ENCODE peak calls at places on chromosomes 7 and 10, in five cellular contexts. T is GM12865, H is AG10803, Z is AG09319, J is upper lobe of right lung. S is an unnamed sample.

GRCh38 chr7:158329686-158330085 is 257.9 kb downstream of the PTPRN2 start:
- DNase-seq in T (no peak), H (no peak), Z (no peak), J (no peak), S (no peak)

GRCh38 chr10:84221916-84222315 is 3.4 kb downstream of the LRIT2 start:
- DNase-seq in J (no peak), T (no peak), H (no peak), Z (no peak), S (no peak)

GRCh38 chr10:124039432-124040086 is 53.8 kb downstream of the CHST15 start:
- DNase-seq in H (peak; percentile 3), Z (no peak), J (no peak), T (no peak), S (no peak)

GRCh38 chr7:16345979-16346958 is 75.1 kb downstream of the CRPPA start:
- DNase-seq in Z (no peak), J (no peak), H (peak; percentile 85), T (no peak), S (no peak)

GRCh38 chr10:62471718-62472117 is 97.5 kb downstream of the ZNF365 start:
- DNase-seq in Z (no peak), T (no peak), H (peak; percentile 48), J (no peak), S (no peak)

GRCh38 chr7:132709971-132710567 is 133.8 kb upstream of the PLXNA4 start:
- DNase-seq in J (no peak), Z (no peak), T (peak; percentile 31), H (peak; percentile 42), S (peak; percentile 34)

GRCh38 chr7:151167197-151167911 is at the start of gene GBX1:
- DNase-seq in H (no peak), J (peak; percentile 66), T (no peak), Z (no peak), S (no peak)

GRCh38 chr7:11449316-11449715 is 382.7 kb downstream of the THSD7A start:
- DNase-seq in T (no peak), J (no peak), H (no peak), Z (no peak), S (no peak)

GRCh38 chr7:50119815-50120637 is 27.0 kb upstream of the ZPBP start:
- DNase-seq in H (no peak), Z (no peak), J (no peak), T (peak; percentile 58), S (peak; percentile 64)

GRCh38 chr7:117800841-117801240 is 72.4 kb downstream of the CTTNBP2 start:
- DNase-seq in T (no peak), Z (no peak), J (no peak), H (no peak), S (no peak)

GRCh38 chr7:23471090-23471859 is 984 bp upstream of the IGF2BP3 start:
- DNase-seq in H (no peak), T (peak; percentile 95), J (no peak), Z (no peak), S (peak; percentile 48)

GRCh38 chr7:76315372-76315771 is 12.9 kb downstream of the HSPB1 start:
- DNase-seq in H (no peak), T (no peak), J (no peak), Z (no peak), S (peak; percentile 34)
- TF ChIP-seq CTCF in H (no peak), T (no peak), J (no peak), Z (no peak), S (no peak)

DNA sequence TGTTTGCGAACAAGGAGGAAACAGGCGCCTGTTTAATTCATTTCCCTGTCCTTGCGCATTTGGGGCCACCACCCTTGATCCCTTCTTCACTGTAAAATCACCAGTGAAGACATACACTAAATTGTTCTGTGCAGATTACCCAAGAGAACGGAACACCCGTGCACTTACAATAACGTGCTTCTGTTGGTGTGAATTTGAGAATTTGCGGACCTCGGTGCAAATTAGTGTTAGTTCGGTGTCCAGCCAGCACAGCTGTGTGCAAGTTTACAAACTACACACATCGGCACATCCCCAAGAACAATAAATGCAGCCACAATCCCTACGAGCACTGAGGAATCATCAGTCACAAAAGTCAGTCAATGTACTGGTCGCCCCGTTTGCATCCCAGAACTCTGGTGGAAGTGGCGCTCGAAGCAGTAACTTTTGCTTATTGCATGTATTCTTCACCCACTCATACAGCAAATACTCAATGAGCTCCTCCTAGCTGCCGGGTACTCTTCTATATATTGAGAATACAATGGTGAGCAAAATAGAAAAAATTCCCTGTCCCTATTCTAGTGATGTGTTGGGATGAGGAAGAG is 791 bp upstream of the CNOT4 start:
- DNase-seq in J (no peak), H (peak; percentile 33), Z (no peak), T (peak; percentile 9), S (peak; percentile 4)
- TF ChIP-seq CTCF in J (no peak), H (peak; percentile 46), Z (peak; percentile 30), T (no peak), S (no peak)

DNA sequence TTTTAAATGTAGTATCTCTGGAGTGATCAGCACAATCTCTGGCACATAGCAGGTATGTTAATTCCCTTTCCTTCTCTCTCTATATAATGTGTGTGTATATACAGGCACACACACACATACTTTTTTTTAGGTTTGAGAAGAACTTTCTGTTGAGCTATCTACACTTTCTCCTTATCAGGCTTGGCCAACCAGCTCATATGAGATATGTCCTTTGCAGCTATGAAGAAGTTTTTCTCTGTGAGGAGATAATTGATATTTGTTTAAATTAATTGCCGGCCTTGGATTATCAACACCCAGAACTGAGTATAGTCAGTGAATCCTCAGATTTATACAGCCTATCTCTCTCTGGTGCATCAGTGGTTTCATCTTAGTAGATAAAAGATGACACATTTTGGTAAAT is 2.3 kb upstream of the MCU start:
- DNase-seq in J (no peak), T (no peak), H (no peak), Z (no peak), S (no peak)
- TF ChIP-seq CTCF in J (no peak), T (no peak), H (no peak), Z (no peak), S (no peak)

DNA sequence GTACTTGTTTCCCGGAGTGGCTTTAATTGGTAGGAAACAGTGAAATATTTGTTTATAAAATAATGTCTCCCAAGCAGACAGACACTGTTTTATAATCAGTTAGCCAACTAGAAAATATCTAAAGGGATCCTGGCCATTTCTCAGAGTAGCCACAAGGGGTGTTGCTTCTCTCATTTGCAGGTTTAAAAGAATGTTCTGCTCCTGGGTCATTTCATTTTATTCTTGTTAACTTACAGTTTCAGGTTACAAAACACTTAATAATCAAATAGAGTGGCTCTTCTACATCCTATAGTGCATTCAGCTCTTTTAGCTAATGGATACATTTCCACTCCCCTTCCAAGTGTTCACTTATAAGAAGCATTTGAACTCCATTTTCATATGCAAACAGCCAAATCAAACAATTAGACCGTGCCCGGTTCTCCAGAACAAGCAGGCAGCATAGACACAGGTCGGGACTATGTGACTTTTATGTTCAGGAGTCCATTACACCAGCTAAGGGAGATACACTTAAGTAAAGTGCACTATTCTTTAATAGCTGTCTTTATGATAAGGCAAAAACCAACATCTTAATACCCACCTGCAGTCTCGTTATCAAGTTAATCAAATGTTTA is 117.5 kb downstream of the TRIL start:
- DNase-seq in J (no peak), Z (no peak), H (no peak), T (no peak), S (no peak)
- TF ChIP-seq CTCF in J (peak; percentile 56), Z (peak; percentile 29), H (peak; percentile 59), T (peak; percentile 36), S (no peak)

GRCh38 chr7:116582806-116583444 is 58.1 kb downstream of the CAV1 start:
- DNase-seq in Z (peak; percentile 69), H (peak; percentile 96), J (no peak), T (peak; percentile 72), S (peak; percentile 12)

GRCh38 chr7:116584721-116585120 is 59.9 kb downstream of the CAV1 start:
- DNase-seq in Z (no peak), H (no peak), T (no peak), J (no peak), S (no peak)

GRCh38 chr7:116583653-116584052 is 58.8 kb downstream of the CAV1 start:
- DNase-seq in T (peak; percentile 93), Z (no peak), J (no peak), H (no peak), S (peak; percentile 52)

GRCh38 chr7:116579835-116580234 is 55.0 kb downstream of the CAV1 start:
- DNase-seq in J (no peak), H (no peak), Z (no peak), T (no peak), S (no peak)

DNA sequence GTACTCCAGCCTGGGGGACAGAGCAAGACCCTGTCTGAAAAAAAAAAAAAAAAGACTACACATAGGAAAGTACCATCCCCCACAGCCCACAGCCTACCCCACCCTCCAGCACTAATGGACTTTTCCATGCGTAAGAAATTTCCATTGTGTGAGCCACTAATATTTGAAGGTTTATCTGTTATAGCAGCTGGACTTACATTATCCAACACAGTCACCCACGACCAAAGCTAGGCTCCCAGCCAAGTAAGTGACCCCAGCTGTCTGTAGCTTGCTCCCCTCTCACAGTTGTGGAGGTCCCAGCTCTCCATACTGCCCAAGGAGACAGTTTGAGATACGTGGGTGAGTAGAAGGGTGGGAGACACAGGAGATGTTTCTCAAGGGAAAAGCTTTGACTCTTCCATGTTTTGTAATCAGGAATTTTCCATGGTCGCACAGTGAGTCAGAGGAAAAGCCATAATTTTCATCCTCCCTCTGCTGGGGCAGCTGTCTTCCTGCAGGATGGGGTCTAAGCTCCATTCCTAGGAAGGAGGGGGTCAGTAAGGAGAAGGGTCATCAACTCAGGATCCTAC is 57.4 kb downstream of the CAV1 start:
- DNase-seq in T (no peak), Z (no peak), H (peak; percentile 75), J (no peak), S (no peak)
- TF ChIP-seq CTCF in T (no peak), Z (peak; percentile 42), H (peak; percentile 66), J (no peak), S (no peak)

DNA sequence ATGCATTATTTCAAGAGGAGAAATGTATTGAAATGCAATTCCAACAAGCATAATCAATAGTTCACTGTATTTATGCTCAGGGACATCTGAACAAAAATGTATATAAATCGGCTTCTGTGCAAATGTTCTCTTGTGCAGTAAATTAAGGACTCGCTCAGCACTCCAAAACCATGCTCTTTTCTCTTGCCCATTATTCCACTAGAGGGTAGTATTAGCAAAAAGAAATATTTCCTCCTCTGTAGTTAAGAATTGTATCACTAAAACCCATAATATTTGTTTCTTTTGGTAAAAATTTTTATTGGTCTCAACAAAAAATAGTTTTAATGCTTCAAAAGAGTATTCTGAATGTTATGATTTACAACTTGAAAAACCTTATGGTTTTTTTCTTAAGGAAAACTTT is 803.1 kb downstream of the PCDH15 start:
- DNase-seq in T (no peak), Z (no peak), H (no peak), J (no peak), S (no peak)
- TF ChIP-seq CTCF in T (no peak), Z (no peak), H (no peak), J (peak; percentile 14), S (no peak)